ENCODE peak calls at places on chromosomes 16 and 17, in seven cellular contexts. P is HCEC 1CT; Y is ureter; O is left kidney; B is stimulated activated CD8-positive, alpha-beta memory T cell treated with anti-CD3 and anti-CD28 coated beads, Interleukin-7, amount 100 ng/mL, for 24 hours; Z is T follicular helper cell; S is RWPE2. R is an unnamed sample.
A peak's percentile ranks its signal among the peaks of the same experiment; 100 is the strongest.

GRCh38 chr17:373616-374225 is 21.1 kb upstream of the RPH3AL start:
- DNase-seq in Y (no peak), B (no peak), S (peak; percentile 5), P (no peak), Z (no peak), O (no peak), R (no peak)

GRCh38 chr16:11386791-11387546 is 41.7 kb downstream of the RMI2 start:
- DNase-seq in B (no peak), Y (no peak), S (no peak), Z (no peak), O (peak; percentile 84), P (no peak), R (no peak)

GRCh38 chr17:75783069-75783783 is 1.4 kb upstream of the UNK start:
- DNase-seq in S (no peak), P (peak; percentile 63), Y (no peak), B (no peak), O (peak; percentile 82), Z (no peak), R (peak; percentile 73)

GRCh38 chr16:78705694-78706093 is 606.2 kb downstream of the WWOX start:
- DNase-seq in O (peak; percentile 50), Y (no peak), B (no peak), S (no peak), Z (no peak), P (no peak), R (peak; percentile 55)

GRCh38 chr17:20999044-20999573 is 43.7 kb downstream of the USP22 start:
- DNase-seq in P (no peak), Z (no peak), S (no peak), O (no peak), B (no peak), Y (no peak), R (peak; percentile 17)

GRCh38 chr17:36939944-36940312 is 2.7 kb downstream of the LHX1 start:
- DNase-seq in O (peak; percentile 42), S (no peak), P (no peak), Y (no peak), B (no peak), Z (no peak), R (no peak)

GRCh38 chr17:79684132-79684985 is 46.4 kb upstream of the ENPP7 start:
- DNase-seq in Y (no peak), S (peak; percentile 59), P (no peak), B (no peak), Z (no peak), O (no peak), R (no peak)

GRCh38 chr17:49846938-49847712 is 744 bp downstream of the TAC4 start:
- DNase-seq in P (no peak), O (no peak), B (no peak), Y (no peak), Z (no peak), S (no peak), R (no peak)

R was measured in fibroblast of lung.